ENCODE peak calls at places on chromosomes 2 and 18, in ten cellular contexts. One of them, this sample, is unnamed.
A peak's percentile ranks its signal among the peaks of the same experiment; 100 is the strongest.

GRCh38 chr2:98803747-98804650 is 73.1 kb upstream of the MGAT4A start:
- DNase-seq in A549: no peak
- DNase-seq in HepG2: no peak
- DNase-seq in neural progenitor cell: no peak
- DNase-seq in cardiac muscle cell: no peak
- DNase-seq in right lobe of liver: peak; percentile 85
- DNase-seq in endodermal cell: no peak
- DNase-seq in right cardiac atrium: no peak
- DNase-seq in heart left ventricle: no peak
- DNase-seq in CD4-positive, alpha-beta memory T cell: no peak
- DNase-seq in this sample: peak; percentile 73

GRCh38 chr2:239606955-239607794 is 206.4 kb upstream of the HDAC4 start:
- DNase-seq in heart left ventricle: no peak
- DNase-seq in A549: no peak
- DNase-seq in endodermal cell: no peak
- DNase-seq in right cardiac atrium: peak; percentile 28
- DNase-seq in HepG2: no peak
- DNase-seq in right lobe of liver: no peak
- DNase-seq in cardiac muscle cell: no peak
- DNase-seq in CD4-positive, alpha-beta memory T cell: no peak
- DNase-seq in neural progenitor cell: no peak
- DNase-seq in this sample: no peak

GRCh38 chr2:38750793-38751042 is 443 bp downstream of the SRSF7 start:
- DNase-seq in CD4-positive, alpha-beta memory T cell: no peak
- DNase-seq in endodermal cell: peak; percentile 83
- DNase-seq in cardiac muscle cell: no peak
- DNase-seq in right lobe of liver: no peak
- DNase-seq in A549: peak; percentile 76
- DNase-seq in right cardiac atrium: peak; percentile 86
- DNase-seq in neural progenitor cell: peak; percentile 76
- DNase-seq in heart left ventricle: peak; percentile 55
- DNase-seq in HepG2: no peak
- DNase-seq in this sample: peak; percentile 59

GRCh38 chr2:172484253-172484652 is 56.9 kb downstream of the ITGA6 start:
- DNase-seq in cardiac muscle cell: peak; percentile 51
- DNase-seq in neural progenitor cell: no peak
- DNase-seq in heart left ventricle: no peak
- DNase-seq in right lobe of liver: no peak
- DNase-seq in A549: no peak
- DNase-seq in CD4-positive, alpha-beta memory T cell: peak; percentile 32
- DNase-seq in endodermal cell: no peak
- DNase-seq in HepG2: peak; percentile 41
- DNase-seq in right cardiac atrium: no peak
- DNase-seq in this sample: no peak

GRCh38 chr18:25787281-25787680 is 303.1 kb downstream of the SS18 start:
- DNase-seq in right lobe of liver: no peak
- DNase-seq in A549: no peak
- DNase-seq in CD4-positive, alpha-beta memory T cell: no peak
- DNase-seq in cardiac muscle cell: no peak
- DNase-seq in endodermal cell: no peak
- DNase-seq in heart left ventricle: no peak
- DNase-seq in HepG2: no peak
- DNase-seq in right cardiac atrium: no peak
- DNase-seq in neural progenitor cell: no peak
- DNase-seq in this sample: no peak

GRCh38 chr2:222398446-222398885 is 25.9 kb upstream of the SGPP2 start:
- DNase-seq in heart left ventricle: no peak
- DNase-seq in CD4-positive, alpha-beta memory T cell: no peak
- DNase-seq in cardiac muscle cell: peak; percentile 9
- DNase-seq in endodermal cell: no peak
- DNase-seq in HepG2: no peak
- DNase-seq in A549: no peak
- DNase-seq in right cardiac atrium: no peak
- DNase-seq in right lobe of liver: no peak
- DNase-seq in neural progenitor cell: no peak
- DNase-seq in this sample: no peak

GRCh38 chr2:74526649-74527230 is 709 bp upstream of the DQX1 start:
- DNase-seq in right lobe of liver: no peak
- DNase-seq in right cardiac atrium: no peak
- DNase-seq in cardiac muscle cell: no peak
- DNase-seq in endodermal cell: no peak
- DNase-seq in CD4-positive, alpha-beta memory T cell: no peak
- DNase-seq in neural progenitor cell: no peak
- DNase-seq in HepG2: no peak
- DNase-seq in A549: no peak
- DNase-seq in heart left ventricle: no peak
- DNase-seq in this sample: no peak

GRCh38 chr18:53971331-53971730 is 253.1 kb downstream of the MBD2 start:
- DNase-seq in HepG2: no peak
- DNase-seq in neural progenitor cell: no peak
- DNase-seq in heart left ventricle: no peak
- DNase-seq in right cardiac atrium: no peak
- DNase-seq in endodermal cell: no peak
- DNase-seq in A549: no peak
- DNase-seq in cardiac muscle cell: peak; percentile 30
- DNase-seq in CD4-positive, alpha-beta memory T cell: no peak
- DNase-seq in right lobe of liver: no peak
- DNase-seq in this sample: no peak

GRCh38 chr2:201813996-201814845 is 7.9 kb downstream of the CDK15 start:
- DNase-seq in HepG2: no peak
- DNase-seq in endodermal cell: no peak
- DNase-seq in neural progenitor cell: no peak
- DNase-seq in cardiac muscle cell: peak; percentile 13
- DNase-seq in A549: no peak
- DNase-seq in right lobe of liver: no peak
- DNase-seq in right cardiac atrium: no peak
- DNase-seq in CD4-positive, alpha-beta memory T cell: no peak
- DNase-seq in heart left ventricle: no peak
- DNase-seq in this sample: no peak

GRCh38 chr2:159900343-159900742 is 102.3 kb upstream of the CD302 start:
- DNase-seq in right cardiac atrium: no peak
- DNase-seq in A549: no peak
- DNase-seq in right lobe of liver: no peak
- DNase-seq in endodermal cell: no peak
- DNase-seq in HepG2: no peak
- DNase-seq in CD4-positive, alpha-beta memory T cell: no peak
- DNase-seq in neural progenitor cell: no peak
- DNase-seq in heart left ventricle: no peak
- DNase-seq in cardiac muscle cell: no peak
- DNase-seq in this sample: no peak
- H3K4me3 ChIP-seq in right cardiac atrium: no peak overlapping the region
- H3K4me3 ChIP-seq in A549: no peak overlapping the region
- H3K4me3 ChIP-seq in right lobe of liver: no peak overlapping the region
- H3K4me3 ChIP-seq in endodermal cell: no peak overlapping the region
- H3K4me3 ChIP-seq in HepG2: no peak overlapping the region
- H3K4me3 ChIP-seq in CD4-positive, alpha-beta memory T cell: no peak overlapping the region
- H3K4me3 ChIP-seq in neural progenitor cell: no peak overlapping the region
- H3K4me3 ChIP-seq in heart left ventricle: no peak overlapping the region
- H3K4me3 ChIP-seq in cardiac muscle cell: no peak overlapping the region
- H3K4me3 ChIP-seq in this sample: no peak overlapping the region

GRCh38 chr2:15833731-15834130 is 106.6 kb upstream of the MYCN start:
- DNase-seq in right cardiac atrium: no peak
- DNase-seq in CD4-positive, alpha-beta memory T cell: no peak
- DNase-seq in A549: no peak
- DNase-seq in endodermal cell: no peak
- DNase-seq in neural progenitor cell: no peak
- DNase-seq in right lobe of liver: no peak
- DNase-seq in cardiac muscle cell: no peak
- DNase-seq in heart left ventricle: no peak
- DNase-seq in HepG2: no peak
- DNase-seq in this sample: no peak
- H3K9me3 ChIP-seq in right cardiac atrium: no peaks in the 10 kb centered on the region
- H3K9me3 ChIP-seq in CD4-positive, alpha-beta memory T cell: no peaks in the 10 kb centered on the region
- H3K9me3 ChIP-seq in A549: no peaks in the 10 kb centered on the region
- H3K9me3 ChIP-seq in endodermal cell: no peaks in the 10 kb centered on the region
- H3K9me3 ChIP-seq in neural progenitor cell: no peaks in the 10 kb centered on the region
- H3K9me3 ChIP-seq in right lobe of liver: no peaks in the 10 kb centered on the region
- H3K9me3 ChIP-seq in cardiac muscle cell: no peaks in the 10 kb centered on the region
- H3K9me3 ChIP-seq in heart left ventricle: no peaks in the 10 kb centered on the region
- H3K9me3 ChIP-seq in HepG2: no peaks in the 10 kb centered on the region
- H3K9me3 ChIP-seq in this sample: no peaks in the 10 kb centered on the region

GRCh38 chr2:234821946-234822470 is 129.8 kb upstream of the SH3BP4 start:
- DNase-seq in right lobe of liver: no peak
- DNase-seq in A549: no peak
- DNase-seq in HepG2: no peak
- DNase-seq in CD4-positive, alpha-beta memory T cell: no peak
- DNase-seq in heart left ventricle: no peak
- DNase-seq in neural progenitor cell: no peak
- DNase-seq in cardiac muscle cell: no peak
- DNase-seq in right cardiac atrium: no peak
- DNase-seq in endodermal cell: no peak
- DNase-seq in this sample: no peak
- H3K4me3 ChIP-seq in right lobe of liver: no peak overlapping the region
- H3K4me3 ChIP-seq in A549: no peak overlapping the region
- H3K4me3 ChIP-seq in HepG2: no peak overlapping the region
- H3K4me3 ChIP-seq in CD4-positive, alpha-beta memory T cell: no peak overlapping the region
- H3K4me3 ChIP-seq in heart left ventricle: no peak overlapping the region
- H3K4me3 ChIP-seq in neural progenitor cell: no peak overlapping the region
- H3K4me3 ChIP-seq in cardiac muscle cell: no peak overlapping the region
- H3K4me3 ChIP-seq in right cardiac atrium: no peak overlapping the region
- H3K4me3 ChIP-seq in endodermal cell: no peak overlapping the region
- H3K4me3 ChIP-seq in this sample: no peak overlapping the region

DNA sequence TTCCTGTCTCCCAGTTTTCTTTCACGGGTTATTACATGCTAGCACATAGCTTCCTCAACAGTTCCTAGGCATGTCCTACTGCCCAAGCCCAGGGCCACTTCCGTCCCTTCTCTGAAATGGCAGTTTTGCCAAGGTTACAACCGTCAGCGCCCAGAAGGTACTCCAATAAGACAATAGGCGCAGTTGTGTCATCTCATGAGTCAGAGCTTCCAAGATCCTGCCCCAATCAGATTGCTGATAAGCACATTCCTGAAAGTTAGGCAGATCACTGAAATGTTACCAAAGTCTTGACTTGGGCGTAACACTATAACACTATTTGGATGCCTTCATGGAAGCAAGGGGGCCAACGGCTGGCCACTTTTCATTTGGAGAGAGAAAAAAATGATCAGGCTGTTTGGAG is 34.2 kb downstream of the GKN2 start:
- DNase-seq in right cardiac atrium: no peak
- DNase-seq in cardiac muscle cell: peak; percentile 74
- DNase-seq in neural progenitor cell: no peak
- DNase-seq in A549: no peak
- DNase-seq in endodermal cell: no peak
- DNase-seq in HepG2: no peak
- DNase-seq in heart left ventricle: no peak
- DNase-seq in right lobe of liver: no peak
- DNase-seq in CD4-positive, alpha-beta memory T cell: no peak
- DNase-seq in this sample: no peak
- H3K9me3 ChIP-seq in right cardiac atrium: no peaks in the 10 kb centered on the region
- H3K9me3 ChIP-seq in cardiac muscle cell: no peaks in the 10 kb centered on the region
- H3K9me3 ChIP-seq in neural progenitor cell: no peaks in the 10 kb centered on the region
- H3K9me3 ChIP-seq in A549: no peaks in the 10 kb centered on the region
- H3K9me3 ChIP-seq in endodermal cell: no peaks in the 10 kb centered on the region
- H3K9me3 ChIP-seq in HepG2: no peaks in the 10 kb centered on the region
- H3K9me3 ChIP-seq in heart left ventricle: no peaks in the 10 kb centered on the region
- H3K9me3 ChIP-seq in right lobe of liver: no peaks in the 10 kb centered on the region
- H3K9me3 ChIP-seq in CD4-positive, alpha-beta memory T cell: no peaks in the 10 kb centered on the region
- H3K9me3 ChIP-seq in this sample: no peaks in the 10 kb centered on the region

DNA sequence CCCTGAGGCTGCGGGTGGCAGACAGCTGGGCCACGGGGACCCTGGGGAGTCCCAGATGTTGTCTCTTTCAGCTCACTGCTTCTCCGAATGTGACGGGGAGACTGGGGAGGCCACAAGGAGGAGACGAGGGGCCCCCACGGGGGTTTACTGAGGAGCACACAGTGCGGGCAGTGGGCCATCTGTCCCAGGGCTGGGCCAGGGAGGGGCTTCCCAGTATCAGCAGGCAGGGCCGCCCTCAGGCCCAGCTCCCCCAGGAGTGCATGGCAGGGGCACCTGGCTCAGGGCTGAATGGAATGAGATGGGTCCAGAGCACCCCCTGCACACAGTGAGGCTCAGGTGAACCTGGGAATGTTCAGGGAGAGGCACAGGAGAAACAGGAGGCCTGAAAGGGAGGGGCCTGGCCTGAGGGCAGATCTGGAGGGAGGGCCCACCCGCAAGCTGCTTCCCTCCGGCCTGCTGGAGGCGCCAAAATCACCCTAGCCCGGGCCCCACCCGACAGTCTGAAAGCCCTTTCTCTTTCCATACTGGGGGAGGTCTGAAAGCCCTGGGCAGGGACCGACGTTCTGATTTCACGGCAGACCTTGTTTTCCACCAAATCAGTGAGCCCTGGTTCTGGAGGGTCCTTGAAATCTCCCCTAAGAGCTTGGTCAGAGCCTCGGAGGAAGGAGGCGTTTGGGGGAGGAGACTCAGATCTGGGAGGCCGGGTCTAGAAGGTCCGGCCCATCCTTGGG is 35.5 kb upstream of the PTMA start:
- DNase-seq in cardiac muscle cell: peak; percentile 76
- DNase-seq in A549: peak; percentile 67
- DNase-seq in endodermal cell: peak; percentile 95
- DNase-seq in right cardiac atrium: peak; percentile 80
- DNase-seq in neural progenitor cell: peak; percentile 73
- DNase-seq in CD4-positive, alpha-beta memory T cell: no peak
- DNase-seq in heart left ventricle: peak; percentile 62
- DNase-seq in right lobe of liver: no peak
- DNase-seq in HepG2: peak; percentile 71
- DNase-seq in this sample: no peak
- H3K4me3 ChIP-seq in cardiac muscle cell: no peak overlapping the region
- H3K4me3 ChIP-seq in A549: peak overlapping the region; percentile 42
- H3K4me3 ChIP-seq in endodermal cell: peak overlapping the region; percentile 80
- H3K4me3 ChIP-seq in right cardiac atrium: no peak overlapping the region
- H3K4me3 ChIP-seq in neural progenitor cell: peak overlapping the region; percentile 9
- H3K4me3 ChIP-seq in CD4-positive, alpha-beta memory T cell: no peak overlapping the region
- H3K4me3 ChIP-seq in heart left ventricle: peak overlapping the region; percentile 29
- H3K4me3 ChIP-seq in right lobe of liver: no peak overlapping the region
- H3K4me3 ChIP-seq in HepG2: peak overlapping the region; percentile 49
- H3K4me3 ChIP-seq in this sample: no peak overlapping the region

This sample was measured in body of pancreas.